ENCODE peak calls at places on chromosome 13, in ten cellular contexts. One of them, this sample, is unnamed.

GRCh38 chr13:35961461-35962220 is 169.5 kb downstream of the DCLK1 start:
- DNase-seq in lower leg skin: no peak
- DNase-seq in PC-9: no peak
- DNase-seq in BE2C: no peak
- DNase-seq in gastrocnemius medialis: no peak
- DNase-seq in AG10803: peak; percentile 21
- DNase-seq in psoas muscle: no peak
- DNase-seq in heart right ventricle: no peak
- DNase-seq in upper lobe of right lung: no peak
- DNase-seq in transverse colon: no peak
- DNase-seq in this sample: no peak

GRCh38 chr13:24644051-24644450 is 36.2 kb upstream of the ATP12A start:
- DNase-seq in lower leg skin: no peak
- DNase-seq in PC-9: no peak
- DNase-seq in BE2C: no peak
- DNase-seq in gastrocnemius medialis: no peak
- DNase-seq in AG10803: peak; percentile 39
- DNase-seq in psoas muscle: no peak
- DNase-seq in heart right ventricle: no peak
- DNase-seq in upper lobe of right lung: no peak
- DNase-seq in transverse colon: no peak
- DNase-seq in this sample: no peak

GRCh38 chr13:46339035-46339666 is 47.9 kb downstream of the RUBCNL start:
- DNase-seq in lower leg skin: peak; percentile 32
- DNase-seq in PC-9: no peak
- DNase-seq in BE2C: no peak
- DNase-seq in gastrocnemius medialis: peak; percentile 5
- DNase-seq in AG10803: peak; percentile 62
- DNase-seq in psoas muscle: no peak
- DNase-seq in heart right ventricle: no peak
- DNase-seq in upper lobe of right lung: no peak
- DNase-seq in transverse colon: peak; percentile 31
- DNase-seq in this sample: peak; percentile 65

GRCh38 chr13:95403349-95404140 is 102.3 kb upstream of the ABCC4 start:
- DNase-seq in lower leg skin: no peak
- DNase-seq in PC-9: no peak
- DNase-seq in BE2C: no peak
- DNase-seq in gastrocnemius medialis: no peak
- DNase-seq in AG10803: no peak
- DNase-seq in psoas muscle: no peak
- DNase-seq in heart right ventricle: no peak
- DNase-seq in upper lobe of right lung: no peak
- DNase-seq in transverse colon: no peak
- DNase-seq in this sample: no peak

GRCh38 chr13:79457390-79457789 is 23.6 kb upstream of the NDFIP2 start:
- DNase-seq in lower leg skin: no peak
- DNase-seq in PC-9: no peak
- DNase-seq in BE2C: no peak
- DNase-seq in gastrocnemius medialis: no peak
- DNase-seq in AG10803: no peak
- DNase-seq in psoas muscle: no peak
- DNase-seq in heart right ventricle: no peak
- DNase-seq in upper lobe of right lung: no peak
- DNase-seq in transverse colon: no peak
- DNase-seq in this sample: no peak

GRCh38 chr13:99657848-99658265 is 156.6 kb downstream of the TM9SF2 start:
- DNase-seq in lower leg skin: no peak
- DNase-seq in PC-9: no peak
- DNase-seq in BE2C: no peak
- DNase-seq in gastrocnemius medialis: no peak
- DNase-seq in AG10803: peak; percentile 23
- DNase-seq in psoas muscle: peak; percentile 49
- DNase-seq in heart right ventricle: peak; percentile 55
- DNase-seq in upper lobe of right lung: peak; percentile 67
- DNase-seq in transverse colon: no peak
- DNase-seq in this sample: peak; percentile 74

GRCh38 chr13:77860621-77861020 is 58.0 kb downstream of the EDNRB start:
- DNase-seq in lower leg skin: no peak
- DNase-seq in PC-9: no peak
- DNase-seq in BE2C: no peak
- DNase-seq in gastrocnemius medialis: no peak
- DNase-seq in AG10803: peak; percentile 69
- DNase-seq in psoas muscle: no peak
- DNase-seq in heart right ventricle: no peak
- DNase-seq in upper lobe of right lung: no peak
- DNase-seq in transverse colon: no peak
- DNase-seq in this sample: no peak

GRCh38 chr13:53311561-53311960 is 282.9 kb downstream of the OLFM4 start:
- DNase-seq in lower leg skin: no peak
- DNase-seq in PC-9: no peak
- DNase-seq in BE2C: no peak
- DNase-seq in gastrocnemius medialis: no peak
- DNase-seq in AG10803: no peak
- DNase-seq in psoas muscle: no peak
- DNase-seq in heart right ventricle: no peak
- DNase-seq in upper lobe of right lung: no peak
- DNase-seq in transverse colon: no peak
- DNase-seq in this sample: no peak

GRCh38 chr13:23673354-23673753 is 103.1 kb downstream of the TNFRSF19 start:
- DNase-seq in lower leg skin: no peak
- DNase-seq in PC-9: no peak
- DNase-seq in BE2C: no peak
- DNase-seq in gastrocnemius medialis: peak; percentile 33
- DNase-seq in AG10803: peak; percentile 94
- DNase-seq in psoas muscle: no peak
- DNase-seq in heart right ventricle: no peak
- DNase-seq in upper lobe of right lung: no peak
- DNase-seq in transverse colon: no peak
- DNase-seq in this sample: no peak

GRCh38 chr13:76803831-76804230 is 82.4 kb downstream of the KCTD12 start:
- DNase-seq in lower leg skin: no peak
- DNase-seq in PC-9: no peak
- DNase-seq in BE2C: no peak
- DNase-seq in gastrocnemius medialis: no peak
- DNase-seq in AG10803: no peak
- DNase-seq in psoas muscle: no peak
- DNase-seq in heart right ventricle: no peak
- DNase-seq in upper lobe of right lung: no peak
- DNase-seq in transverse colon: no peak
- DNase-seq in this sample: no peak

GRCh38 chr13:57634829-57635165 is 3.3 kb downstream of the PCDH17 start:
- DNase-seq in lower leg skin: no peak
- DNase-seq in PC-9: no peak
- DNase-seq in BE2C: peak; percentile 31
- DNase-seq in gastrocnemius medialis: no peak
- DNase-seq in AG10803: no peak
- DNase-seq in psoas muscle: peak; percentile 47
- DNase-seq in heart right ventricle: peak; percentile 20
- DNase-seq in upper lobe of right lung: peak; percentile 60
- DNase-seq in transverse colon: no peak
- DNase-seq in this sample: peak; percentile 55
- H3K4me3 ChIP-seq in lower leg skin: no peak overlapping the region
- H3K4me3 ChIP-seq in PC-9: no peak overlapping the region
- H3K4me3 ChIP-seq in BE2C: peak overlapping the region; percentile 64
- H3K4me3 ChIP-seq in gastrocnemius medialis: peak overlapping the region; percentile 60
- H3K4me3 ChIP-seq in AG10803: no peak overlapping the region
- H3K4me3 ChIP-seq in psoas muscle: peak overlapping the region; percentile 67
- H3K4me3 ChIP-seq in heart right ventricle: peak overlapping the region; percentile 49
- H3K4me3 ChIP-seq in upper lobe of right lung: peak overlapping the region; percentile 59
- H3K4me3 ChIP-seq in transverse colon: peak overlapping the region; percentile 49
- H3K4me3 ChIP-seq in this sample: peak overlapping the region; percentile 75

GRCh38 chr13:37599509-37599908 is 941 bp upstream of the POSTN start:
- DNase-seq in lower leg skin: no peak
- DNase-seq in PC-9: no peak
- DNase-seq in BE2C: no peak
- DNase-seq in gastrocnemius medialis: no peak
- DNase-seq in AG10803: no peak
- DNase-seq in psoas muscle: no peak
- DNase-seq in heart right ventricle: no peak
- DNase-seq in upper lobe of right lung: no peak
- DNase-seq in transverse colon: no peak
- DNase-seq in this sample: no peak

GRCh38 chr13:37597477-37597876 is 1.1 kb downstream of the POSTN start:
- DNase-seq in lower leg skin: no peak
- DNase-seq in PC-9: no peak
- DNase-seq in BE2C: no peak
- DNase-seq in gastrocnemius medialis: no peak
- DNase-seq in AG10803: no peak
- DNase-seq in psoas muscle: no peak
- DNase-seq in heart right ventricle: no peak
- DNase-seq in upper lobe of right lung: no peak
- DNase-seq in transverse colon: no peak
- DNase-seq in this sample: no peak

GRCh38 chr13:37598572-37598971 is at the start of gene POSTN:
- DNase-seq in lower leg skin: no peak
- DNase-seq in PC-9: no peak
- DNase-seq in BE2C: no peak
- DNase-seq in gastrocnemius medialis: no peak
- DNase-seq in AG10803: no peak
- DNase-seq in psoas muscle: no peak
- DNase-seq in heart right ventricle: no peak
- DNase-seq in upper lobe of right lung: no peak
- DNase-seq in transverse colon: no peak
- DNase-seq in this sample: no peak

GRCh38 chr13:37595162-37595561 is 3.4 kb downstream of the POSTN start:
- DNase-seq in lower leg skin: no peak
- DNase-seq in PC-9: no peak
- DNase-seq in BE2C: no peak
- DNase-seq in gastrocnemius medialis: no peak
- DNase-seq in AG10803: peak; percentile 46
- DNase-seq in psoas muscle: no peak
- DNase-seq in heart right ventricle: no peak
- DNase-seq in upper lobe of right lung: no peak
- DNase-seq in transverse colon: no peak
- DNase-seq in this sample: no peak
- H3K4me3 ChIP-seq in lower leg skin: no peak overlapping the region
- H3K4me3 ChIP-seq in PC-9: no peak overlapping the region
- H3K4me3 ChIP-seq in BE2C: no peak overlapping the region
- H3K4me3 ChIP-seq in gastrocnemius medialis: no peak overlapping the region
- H3K4me3 ChIP-seq in AG10803: no peak overlapping the region
- H3K4me3 ChIP-seq in psoas muscle: no peak overlapping the region
- H3K4me3 ChIP-seq in heart right ventricle: no peak overlapping the region
- H3K4me3 ChIP-seq in upper lobe of right lung: no peak overlapping the region
- H3K4me3 ChIP-seq in transverse colon: no peak overlapping the region
- H3K4me3 ChIP-seq in this sample: no peak overlapping the region

DNA sequence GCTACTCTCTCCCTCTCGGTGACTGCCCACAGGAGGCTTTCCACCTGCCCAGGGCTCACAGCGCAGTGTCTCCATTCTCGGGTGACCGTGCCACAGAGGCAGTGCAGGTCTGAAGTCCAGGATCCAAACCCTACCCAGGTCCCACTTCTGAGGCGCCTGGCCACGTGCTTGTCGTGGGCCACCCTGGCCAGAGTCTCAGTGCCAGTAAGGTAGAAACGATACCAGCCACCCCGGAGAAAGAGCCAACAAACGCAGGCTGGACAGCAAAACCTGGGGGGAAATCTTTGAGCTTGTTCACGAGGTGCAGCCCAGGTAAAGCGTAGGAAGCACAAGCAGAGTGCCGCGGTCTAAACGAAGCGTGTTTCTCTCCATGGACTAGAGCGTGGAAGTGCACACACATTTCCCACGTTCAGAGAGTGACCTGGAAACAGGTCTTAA is 95.6 kb downstream of the ATP11A start:
- DNase-seq in lower leg skin: no peak
- DNase-seq in PC-9: no peak
- DNase-seq in BE2C: no peak
- DNase-seq in gastrocnemius medialis: no peak
- DNase-seq in AG10803: no peak
- DNase-seq in psoas muscle: no peak
- DNase-seq in heart right ventricle: no peak
- DNase-seq in upper lobe of right lung: no peak
- DNase-seq in transverse colon: no peak
- DNase-seq in this sample: no peak
- H3K4me3 ChIP-seq in lower leg skin: no peak overlapping the region
- H3K4me3 ChIP-seq in PC-9: no peak overlapping the region
- H3K4me3 ChIP-seq in BE2C: no peak overlapping the region
- H3K4me3 ChIP-seq in gastrocnemius medialis: no peak overlapping the region
- H3K4me3 ChIP-seq in AG10803: no peak overlapping the region
- H3K4me3 ChIP-seq in psoas muscle: no peak overlapping the region
- H3K4me3 ChIP-seq in heart right ventricle: no peak overlapping the region
- H3K4me3 ChIP-seq in upper lobe of right lung: no peak overlapping the region
- H3K4me3 ChIP-seq in transverse colon: no peak overlapping the region
- H3K4me3 ChIP-seq in this sample: no peak overlapping the region

DNA sequence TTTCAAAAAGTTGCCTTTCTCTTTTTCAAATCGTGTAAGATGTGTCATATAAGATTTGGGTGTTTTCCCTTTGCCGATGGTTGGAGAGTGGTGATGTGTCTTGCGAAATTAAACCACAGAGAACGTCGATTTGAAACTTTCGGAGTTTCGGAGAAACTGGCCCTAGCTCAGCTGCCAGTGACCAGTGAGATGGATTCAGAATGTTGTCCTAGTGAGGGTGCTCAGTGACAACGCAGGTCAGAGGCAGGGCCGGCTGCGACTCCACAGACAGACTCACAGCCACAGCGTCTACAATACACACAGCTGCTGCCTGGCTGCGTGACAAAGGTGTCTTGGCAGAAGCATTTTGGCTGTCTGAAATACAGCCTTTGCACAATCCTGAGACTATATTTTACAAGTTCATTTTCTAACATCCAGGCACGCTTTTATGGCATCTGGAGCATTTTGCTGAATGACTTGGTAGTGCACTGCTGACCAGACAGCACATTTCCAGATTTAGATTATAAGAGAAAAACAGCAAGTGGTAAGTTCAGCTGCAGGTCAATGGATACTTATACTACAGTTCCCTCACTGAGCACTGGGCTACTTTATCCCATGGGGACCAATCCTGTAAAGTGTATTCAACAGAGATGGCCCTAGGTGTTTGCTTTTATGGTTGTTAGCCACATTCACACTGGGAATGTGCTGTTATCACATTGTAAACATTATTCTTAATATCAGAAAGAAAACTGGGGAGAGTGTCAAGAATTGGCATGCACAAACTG is 207.5 kb downstream of the KCNRG start:
- DNase-seq in lower leg skin: peak; percentile 43
- DNase-seq in PC-9: peak; percentile 37
- DNase-seq in BE2C: no peak
- DNase-seq in gastrocnemius medialis: peak; percentile 50
- DNase-seq in AG10803: peak; percentile 95
- DNase-seq in psoas muscle: peak; percentile 90
- DNase-seq in heart right ventricle: peak; percentile 76
- DNase-seq in upper lobe of right lung: peak; percentile 83
- DNase-seq in transverse colon: peak; percentile 60
- DNase-seq in this sample: peak; percentile 90
- H3K4me3 ChIP-seq in lower leg skin: no peak overlapping the region
- H3K4me3 ChIP-seq in PC-9: no peak overlapping the region
- H3K4me3 ChIP-seq in BE2C: no peak overlapping the region
- H3K4me3 ChIP-seq in gastrocnemius medialis: peak overlapping the region; percentile 6
- H3K4me3 ChIP-seq in AG10803: peak overlapping the region; percentile 56
- H3K4me3 ChIP-seq in psoas muscle: peak overlapping the region; percentile 26
- H3K4me3 ChIP-seq in heart right ventricle: no peak overlapping the region
- H3K4me3 ChIP-seq in upper lobe of right lung: peak overlapping the region; percentile 13
- H3K4me3 ChIP-seq in transverse colon: no peak overlapping the region
- H3K4me3 ChIP-seq in this sample: no peak overlapping the region